ENCODE peak calls at places on chromosomes 3 and 15, in nine cellular contexts. One of them, this sample, is unnamed.
A peak's percentile ranks its signal among the peaks of the same experiment; 100 is the strongest.

GRCh38 chr15:90184119-90184785 is 16.9 kb upstream of the SEMA4B start:
- DNase-seq in H7: peak; percentile 46
- DNase-seq in hepatocyte: peak; percentile 92
- DNase-seq in aorta: peak; percentile 90
- DNase-seq in lower lobe of right lung: peak; percentile 86
- DNase-seq in NCI-H1105: no peak
- DNase-seq in AG09309: peak; percentile 17
- DNase-seq in smooth muscle cell of the brain vasculature: no peak
- DNase-seq in LNCaP clone FGC: peak; percentile 96
- DNase-seq in this sample: no peak

GRCh38 chr3:45654344-45654934 is 34.8 kb upstream of the SACM1L start:
- DNase-seq in H7: no peak
- DNase-seq in hepatocyte: no peak
- DNase-seq in aorta: no peak
- DNase-seq in lower lobe of right lung: peak; percentile 58
- DNase-seq in NCI-H1105: no peak
- DNase-seq in AG09309: no peak
- DNase-seq in smooth muscle cell of the brain vasculature: no peak
- DNase-seq in LNCaP clone FGC: no peak
- DNase-seq in this sample: no peak

GRCh38 chr3:14403636-14404395 is 1.4 kb downstream of the SLC6A6 start:
- DNase-seq in H7: peak; percentile 56
- DNase-seq in hepatocyte: peak; percentile 53
- DNase-seq in aorta: peak; percentile 87
- DNase-seq in lower lobe of right lung: peak; percentile 69
- DNase-seq in NCI-H1105: no peak
- DNase-seq in AG09309: no peak
- DNase-seq in smooth muscle cell of the brain vasculature: no peak
- DNase-seq in LNCaP clone FGC: no peak
- DNase-seq in this sample: no peak

GRCh38 chr3:13702226-13702820 is 153.4 kb downstream of the FBLN2 start:
- DNase-seq in H7: no peak
- DNase-seq in hepatocyte: no peak
- DNase-seq in aorta: peak; percentile 39
- DNase-seq in lower lobe of right lung: no peak
- DNase-seq in NCI-H1105: no peak
- DNase-seq in AG09309: no peak
- DNase-seq in smooth muscle cell of the brain vasculature: no peak
- DNase-seq in LNCaP clone FGC: no peak
- DNase-seq in this sample: no peak

GRCh38 chr3:97952872-97953271 is 19.4 kb downstream of the RIOX2 start:
- DNase-seq in H7: no peak
- DNase-seq in hepatocyte: no peak
- DNase-seq in aorta: no peak
- DNase-seq in lower lobe of right lung: no peak
- DNase-seq in NCI-H1105: no peak
- DNase-seq in AG09309: no peak
- DNase-seq in smooth muscle cell of the brain vasculature: no peak
- DNase-seq in LNCaP clone FGC: no peak
- DNase-seq in this sample: no peak

GRCh38 chr15:62886431-62887071 is 156.0 kb upstream of the TPM1 start:
- DNase-seq in H7: peak; percentile 66
- DNase-seq in hepatocyte: no peak
- DNase-seq in aorta: no peak
- DNase-seq in lower lobe of right lung: no peak
- DNase-seq in NCI-H1105: no peak
- DNase-seq in AG09309: no peak
- DNase-seq in smooth muscle cell of the brain vasculature: peak; percentile 76
- DNase-seq in LNCaP clone FGC: no peak
- DNase-seq in this sample: no peak

GRCh38 chr3:188036375-188036985 is 117.5 kb upstream of the LPP start:
- DNase-seq in H7: no peak
- DNase-seq in hepatocyte: peak; percentile 58
- DNase-seq in aorta: no peak
- DNase-seq in lower lobe of right lung: no peak
- DNase-seq in NCI-H1105: no peak
- DNase-seq in AG09309: no peak
- DNase-seq in smooth muscle cell of the brain vasculature: no peak
- DNase-seq in LNCaP clone FGC: peak; percentile 99
- DNase-seq in this sample: no peak

GRCh38 chr3:124826703-124827102 is 60.5 kb downstream of the ITGB5 start:
- DNase-seq in H7: no peak
- DNase-seq in hepatocyte: no peak
- DNase-seq in aorta: no peak
- DNase-seq in lower lobe of right lung: no peak
- DNase-seq in NCI-H1105: peak; percentile 48
- DNase-seq in AG09309: peak; percentile 56
- DNase-seq in smooth muscle cell of the brain vasculature: no peak
- DNase-seq in LNCaP clone FGC: no peak
- DNase-seq in this sample: peak; percentile 17

This sample was measured in NK-92 treated with Interleukin-12 subunit alpha and Interleukin-12 subunit beta, amount 100 ng/mL, for 24 hours.